ENCODE peak calls at places on chromosomes 4 and X, in seven cellular contexts. K, N, L, U, A, X and I are unnamed samples.

GRCh38 chr4:15714616-15715015 is 11.8 kb downstream of the BST1 start:
- DNase-seq in U (no peak), L (no peak), A (no peak), X (no peak), N (no peak), K (peak; percentile 24), I (no peak)

GRCh38 chr4:62191446-62191845 is 991.3 kb downstream of the ADGRL3 start:
- DNase-seq in X (no peak), U (no peak), L (no peak), N (no peak), K (no peak), A (no peak), I (no peak)

GRCh38 chr4:121392426-121393086 is 11.7 kb upstream of the QRFPR start:
- DNase-seq in L (no peak), N (no peak), A (no peak), X (no peak), U (no peak), K (no peak), I (no peak)

GRCh38 chrX:134654398-134655012 is 3.8 kb downstream of the PLAC1 start:
- DNase-seq in X (no peak), A (no peak), N (no peak), U (no peak), K (no peak), L (no peak), I (no peak)

GRCh38 chr4:112519689-112520597 is 4.0 kb upstream of the NEUROG2 start:
- DNase-seq in A (no peak), U (peak; percentile 72), N (no peak), K (no peak), X (no peak), L (peak; percentile 35), I (no peak)

GRCh38 chr4:53563824-53564223 is 27.5 kb downstream of the LNX1 start:
- DNase-seq in L (no peak), K (no peak), N (peak; percentile 13), U (no peak), X (peak; percentile 24), A (no peak), I (no peak)

GRCh38 chr4:19945979-19946380 is 305.7 kb upstream of the SLIT2 start:
- DNase-seq in X (no peak), L (no peak), N (no peak), K (no peak), A (no peak), U (no peak), I (no peak)

GRCh38 chrX:10190367-10190766 is 33.6 kb downstream of the CLCN4 start:
- DNase-seq in X (no peak), L (peak; percentile 59), N (no peak), K (peak; percentile 41), A (peak; percentile 72), U (no peak), I (no peak)

GRCh38 chrX:81957318-81957717 is 755.4 kb downstream of the SH3BGRL start:
- DNase-seq in N (no peak), X (no peak), L (no peak), A (no peak), K (no peak), U (no peak), I (no peak)

GRCh38 chr4:38026138-38026740 is 66.0 kb downstream of the PTTG2 start:
- DNase-seq in N (no peak), K (no peak), U (no peak), A (no peak), L (no peak), X (no peak), I (no peak)

GRCh38 chr4:273312-274017 is 31.8 kb downstream of the ZNF732 start:
- DNase-seq in X (no peak), K (no peak), U (no peak), A (no peak), L (no peak), N (no peak), I (no peak)

GRCh38 chrX:139078761-139079160 is 367.2 kb upstream of the FGF13 start:
- DNase-seq in L (no peak), K (no peak), U (no peak), A (no peak), X (no peak), N (no peak), I (no peak)

GRCh38 chr4:74320559-74321118 is 12.4 kb downstream of the EPGN start:
- DNase-seq in K (peak; percentile 53), A (peak; percentile 58), U (peak; percentile 64), X (peak; percentile 9), L (peak; percentile 7), N (no peak), I (no peak)

GRCh38 chrX:24081661-24082154 is 27.0 kb downstream of the EIF2S3 start:
- DNase-seq in L (peak; percentile 51), U (peak; percentile 49), N (no peak), A (peak; percentile 44), X (no peak), K (peak; percentile 10), I (no peak)

GRCh38 chr4:64495948-64496347 is 86.7 kb upstream of the TECRL start:
- DNase-seq in X (no peak), N (no peak), L (no peak), U (no peak), A (no peak), K (no peak), I (no peak)

GRCh38 chrX:132909643-132910042 is 48.8 kb downstream of the HS6ST2 start:
- DNase-seq in U (no peak), N (no peak), L (no peak), K (no peak), X (no peak), A (no peak), I (no peak)

GRCh38 chrX:153478746-153479145 is 8.4 kb upstream of the HAUS7 start:
- DNase-seq in L (no peak), X (no peak), U (no peak), K (no peak), N (no peak), A (no peak), I (no peak)

GRCh38 chr4:71009796-71010588 is 16.5 kb downstream of the DCK start:
- DNase-seq in N (no peak), K (peak; percentile 55), X (no peak), A (peak; percentile 50), U (no peak), L (peak; percentile 49), I (no peak)

GRCh38 chr4:183356931-183357675 is 34.9 kb upstream of the CLDN24 start:
- DNase-seq in A (no peak), K (no peak), N (no peak), L (no peak), X (no peak), U (no peak), I (no peak)

GRCh38 chrX:104270916-104271512 is 16.3 kb upstream of the ESX1 start:
- DNase-seq in U (peak; percentile 72), L (no peak), X (no peak), K (peak; percentile 9), N (no peak), A (peak; percentile 1), I (no peak)

GRCh38 chrX:39145859-39146258 is 344.6 kb downstream of the MID1IP1 start:
- DNase-seq in U (no peak), K (no peak), N (no peak), X (no peak), L (no peak), A (no peak), I (no peak)

GRCh38 chrX:39150621-39151020 is 349.4 kb downstream of the MID1IP1 start:
- DNase-seq in A (no peak), U (no peak), N (no peak), L (no peak), K (no peak), X (no peak), I (no peak)

GRCh38 chrX:39152106-39152649 is 350.9 kb downstream of the MID1IP1 start:
- DNase-seq in L (peak; percentile 65), K (peak; percentile 77), U (peak; percentile 85), N (no peak), X (no peak), A (no peak), I (no peak)

GRCh38 chrX:39150210-39150609 is 349.0 kb downstream of the MID1IP1 start:
- DNase-seq in U (no peak), K (no peak), X (no peak), N (no peak), L (no peak), A (no peak), I (no peak)

DNA sequence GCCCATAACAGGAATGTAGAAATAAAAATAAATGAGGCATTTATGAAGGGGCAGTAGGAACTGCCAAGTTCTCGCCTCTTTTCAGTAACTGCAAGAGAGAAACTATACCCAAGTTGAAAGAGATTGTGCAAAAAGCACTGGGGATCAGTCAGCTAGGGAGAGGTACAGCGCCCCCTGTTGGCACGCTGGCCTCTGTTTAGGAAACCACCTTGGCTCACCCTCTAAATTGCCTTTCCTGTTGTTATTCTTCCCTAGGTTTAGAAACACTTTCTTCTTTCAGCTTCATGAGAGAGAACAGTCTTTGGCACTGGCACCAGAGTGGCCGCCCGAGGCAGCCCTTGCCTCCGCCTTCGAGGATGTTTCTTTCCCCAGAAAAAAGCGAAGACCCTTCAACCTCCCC is 348.5 kb downstream of the MID1IP1 start:
- DNase-seq in U (peak; percentile 83), X (no peak), N (no peak), A (peak; percentile 3), L (no peak), K (peak; percentile 44), I (no peak)
- TF ChIP-seq TAF1 in U (no peak), X (no peak), N (no peak), A (no peak), L (no peak), K (no peak), I (no peak)

DNA sequence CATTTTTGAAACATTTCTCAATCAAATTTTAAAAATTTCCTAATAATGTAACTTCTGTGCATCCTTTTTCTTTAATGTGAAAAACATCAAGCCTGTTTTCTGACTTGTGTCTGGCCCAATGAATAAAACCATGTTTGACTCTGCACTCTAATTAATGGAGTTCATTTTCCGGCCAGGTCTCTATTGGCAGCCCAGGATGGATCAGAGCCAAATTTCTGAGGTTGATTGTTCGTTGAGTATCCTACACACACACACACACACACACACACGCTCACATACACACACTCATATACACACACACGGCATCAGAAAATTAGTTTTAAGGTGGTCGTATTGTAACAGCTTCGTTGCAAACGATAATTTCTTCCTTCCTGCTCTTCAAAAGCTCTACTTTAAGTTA is 28.9 kb upstream of the TLL1 start:
- DNase-seq in K (no peak), L (no peak), X (no peak), N (no peak), A (no peak), U (no peak), I (no peak)
- TF ChIP-seq TAF1 in K (no peak), L (no peak), X (no peak), N (no peak), A (no peak), U (no peak), I (no peak)

GRCh38 chr4:179709961-179710624 is 2267.9 kb upstream of the AGA start:
- DNase-seq in X (no peak), U (no peak), K (no peak), A (no peak), N (no peak), L (no peak), I (no peak)
- TF ChIP-seq TAF1 in X (no peak), U (no peak), K (no peak), A (no peak), N (no peak), L (no peak), I (no peak)

DNA sequence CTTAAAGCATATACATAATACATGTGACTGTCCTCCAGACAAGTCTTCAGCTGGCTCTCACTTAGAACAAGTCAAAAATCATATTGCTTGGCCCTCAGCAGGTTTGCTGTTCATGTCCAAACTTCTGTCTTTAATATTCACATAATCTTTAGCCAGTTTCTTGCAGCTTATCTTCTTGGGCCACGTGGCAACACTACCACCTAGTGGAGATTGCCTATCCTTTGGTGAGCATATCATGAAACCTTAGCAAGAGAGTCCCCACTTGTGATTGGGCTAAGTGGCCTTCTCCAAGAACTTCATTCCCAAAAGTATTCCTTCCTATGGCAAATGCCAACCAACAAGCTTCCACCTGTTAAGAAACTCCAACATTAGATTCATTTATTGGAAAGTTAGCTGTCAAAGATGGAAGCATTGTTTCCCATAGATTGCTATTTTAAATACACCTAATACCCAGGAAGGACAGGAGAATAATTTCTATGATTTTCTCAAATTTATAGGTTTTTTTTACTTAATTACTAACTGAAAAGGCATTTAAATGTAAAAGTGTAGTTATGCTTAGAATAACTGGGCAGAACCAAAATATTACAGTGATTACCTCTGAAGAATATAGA is 231.9 kb upstream of the INTU start:
- DNase-seq in A (peak; percentile 66), K (peak; percentile 53), U (peak; percentile 68), L (peak; percentile 28), N (no peak), X (peak; percentile 9), I (peak; percentile 7)
- TF ChIP-seq TAF1 in A (no peak), K (no peak), U (no peak), L (no peak), N (no peak), X (no peak), I (no peak)